ENCODE peak calls at places on chromosomes 4 and X, in seven cellular contexts. H is uterus, P is kidney, Q is A549, J is MM.1S, D is cardiac muscle cell, T is colonic mucosa. I is an unnamed sample.

GRCh38 chr4:2900701-2901100 is 57.1 kb downstream of the ADD1 start:
- DNase-seq in H (no peak), J (no peak), P (no peak), T (no peak), D (no peak), Q (no peak), I (no peak)

GRCh38 chr4:119103263-119103662 is 32.4 kb upstream of the MYOZ2 start:
- DNase-seq in D (no peak), J (no peak), T (peak; percentile 36), P (no peak), Q (peak; percentile 96), H (no peak), I (peak; percentile 50)

GRCh38 chrX:149453030-149453429 is 52.1 kb downstream of the IDS start:
- DNase-seq in T (no peak), J (no peak), Q (peak; percentile 13), H (no peak), D (no peak), P (no peak), I (no peak)

GRCh38 chr4:86838141-86838540 is 11.0 kb downstream of the SLC10A6 start:
- DNase-seq in P (no peak), J (no peak), Q (no peak), H (no peak), D (no peak), T (no peak), I (no peak)

GRCh38 chrX:42976729-42977366 is 198.9 kb upstream of the PPP1R2C start:
- DNase-seq in D (no peak), J (no peak), H (no peak), Q (peak; percentile 18), P (no peak), T (peak; percentile 35), I (no peak)

GRCh38 chrX:140733766-140734342 is 24.3 kb downstream of the LINC00632 start:
- DNase-seq in D (peak; percentile 45), T (no peak), J (peak; percentile 46), P (no peak), Q (peak; percentile 56), H (no peak), I (no peak)

GRCh38 chr4:25788839-25789238 is 73.9 kb downstream of the SEL1L3 start:
- DNase-seq in H (no peak), P (no peak), D (no peak), Q (no peak), J (no peak), T (no peak), I (no peak)

GRCh38 chr4:54539500-54540029 is 118.2 kb upstream of the KIT start:
- DNase-seq in J (no peak), D (peak; percentile 90), Q (peak; percentile 30), T (peak; percentile 50), H (peak; percentile 27), P (peak; percentile 86), I (peak; percentile 65)

GRCh38 chr4:30716671-30717207 is 3.4 kb upstream of the PCDH7 start:
- DNase-seq in J (peak; percentile 76), Q (no peak), D (peak; percentile 64), T (peak; percentile 20), H (no peak), P (no peak), I (no peak)

GRCh38 chr4:2831611-2832308 is 11.9 kb upstream of the ADD1 start:
- DNase-seq in D (no peak), H (no peak), Q (no peak), T (no peak), P (peak; percentile 72), J (no peak), I (peak; percentile 48)

GRCh38 chrX:11632732-11633131 is 33.0 kb downstream of the ARHGAP6 start:
- DNase-seq in D (no peak), T (no peak), P (no peak), J (no peak), Q (no peak), H (no peak), I (no peak)

GRCh38 chr4:15778191-15778741 is at the start of gene CD38:
- DNase-seq in Q (peak; percentile 29), J (peak; percentile 86), T (peak; percentile 43), P (peak; percentile 79), H (no peak), D (peak; percentile 29), I (peak; percentile 73)

GRCh38 chr4:142781114-142781513 is 65.0 kb downstream of the INPP4B start:
- DNase-seq in P (no peak), T (no peak), Q (no peak), H (no peak), D (no peak), J (no peak), I (no peak)

GRCh38 chr4:80266902-80267380 is 477 bp downstream of the FGF5 start:
- DNase-seq in P (no peak), Q (no peak), J (no peak), T (no peak), H (no peak), D (peak; percentile 21), I (no peak)

GRCh38 chr4:150224896-150225591 is 146.8 kb downstream of the DCLK2 start:
- DNase-seq in T (no peak), J (no peak), D (no peak), H (no peak), P (no peak), Q (peak; percentile 88), I (no peak)

GRCh38 chrX:118974908-118975671 is 672 bp downstream of the LONRF3 start:
- DNase-seq in Q (peak; percentile 66), T (peak; percentile 62), H (peak; percentile 30), D (peak; percentile 22), P (peak; percentile 84), J (peak; percentile 53), I (peak; percentile 48)

GRCh38 chrX:130108647-130109428 is 1.5 kb downstream of the ELF4 start:
- DNase-seq in T (peak; percentile 70), J (no peak), D (no peak), Q (peak; percentile 74), H (no peak), P (peak; percentile 85), I (peak; percentile 47)

GRCh38 chrX:138847930-138848329 is 136.4 kb upstream of the FGF13 start:
- DNase-seq in D (peak; percentile 30), T (no peak), H (no peak), J (no peak), Q (peak; percentile 0), P (no peak), I (no peak)

GRCh38 chrX:38220024-38220935 is at the start of gene SRPX:
- DNase-seq in Q (peak; percentile 52), P (peak; percentile 70), D (peak; percentile 65), T (peak; percentile 53), J (peak; percentile 49), H (peak; percentile 32), I (peak; percentile 31)

GRCh38 chr4:137892134-137892533 is 350.0 kb downstream of the SLC7A11 start:
- DNase-seq in T (no peak), J (no peak), D (no peak), H (no peak), P (no peak), Q (no peak), I (no peak)

GRCh38 chrX:31547416-31547815 is 475.6 kb upstream of the FTHL17 start:
- DNase-seq in J (no peak), D (no peak), Q (no peak), H (no peak), P (no peak), T (no peak), I (no peak)

GRCh38 chr4:159160242-159160641 is 57.4 kb downstream of the RAPGEF2 start:
- DNase-seq in P (no peak), H (no peak), Q (no peak), J (no peak), D (no peak), T (no peak), I (no peak)

GRCh38 chrX:44871114-44871645 is 1.8 kb upstream of the KDM6A start:
- DNase-seq in T (peak; percentile 48), P (peak; percentile 77), D (no peak), Q (no peak), J (no peak), H (no peak), I (peak; percentile 20)
- H3K4me3 ChIP-seq in T (peak overlapping the region; percentile 93), P (peak overlapping the region; percentile 29), D (peak overlapping the region; percentile 61), Q (peak overlapping the region; percentile 79), J (peak overlapping the region; percentile 85), H (peak overlapping the region; percentile 93), I (peak overlapping the region; percentile 88)

DNA sequence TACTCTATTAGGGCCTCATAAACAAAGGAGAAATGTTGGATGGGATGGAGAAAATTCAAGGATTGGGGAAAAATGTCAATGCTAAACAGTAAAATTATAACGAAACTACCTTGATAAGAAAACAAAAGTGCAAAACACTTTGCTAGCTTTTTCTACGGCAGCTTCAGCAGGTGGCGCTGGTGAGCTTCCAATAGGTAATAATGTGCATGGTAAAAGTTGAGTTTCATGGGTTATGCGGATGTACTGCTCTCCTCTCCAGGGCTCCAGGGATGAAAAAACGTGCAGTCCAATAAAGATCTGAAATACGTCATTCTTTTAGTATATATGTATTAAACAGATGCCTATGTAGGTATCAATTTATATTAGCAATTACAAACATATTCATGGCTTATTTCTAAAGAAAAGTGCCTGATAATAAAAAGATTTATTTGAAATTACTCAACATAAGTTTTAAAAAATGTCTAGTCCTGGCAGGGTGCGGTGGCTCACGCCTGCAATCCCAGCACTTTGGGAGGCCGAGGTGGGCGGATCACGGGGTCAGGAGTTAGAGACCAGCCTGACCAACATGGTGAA is 239.6 kb downstream of the GRXCR1 start:
- DNase-seq in H (peak; percentile 35), J (peak; percentile 80), Q (peak; percentile 38), T (peak; percentile 35), P (peak; percentile 43), D (peak; percentile 84), I (no peak)
- H3K27ac ChIP-seq in H (no peak overlapping the region), J (no peak overlapping the region), Q (no peak overlapping the region), T (no peak overlapping the region), P (no peak overlapping the region), D (no peak overlapping the region), I (no peak overlapping the region)

GRCh38 chr4:57614533-57614932 is 504.3 kb upstream of the IGFBP7 start:
- DNase-seq in J (no peak), P (no peak), D (no peak), H (no peak), Q (no peak), T (no peak), I (no peak)

GRCh38 chr4:57607616-57608150 is 497.5 kb upstream of the IGFBP7 start:
- DNase-seq in H (no peak), P (no peak), D (peak; percentile 32), Q (no peak), J (no peak), T (no peak), I (no peak)

DNA sequence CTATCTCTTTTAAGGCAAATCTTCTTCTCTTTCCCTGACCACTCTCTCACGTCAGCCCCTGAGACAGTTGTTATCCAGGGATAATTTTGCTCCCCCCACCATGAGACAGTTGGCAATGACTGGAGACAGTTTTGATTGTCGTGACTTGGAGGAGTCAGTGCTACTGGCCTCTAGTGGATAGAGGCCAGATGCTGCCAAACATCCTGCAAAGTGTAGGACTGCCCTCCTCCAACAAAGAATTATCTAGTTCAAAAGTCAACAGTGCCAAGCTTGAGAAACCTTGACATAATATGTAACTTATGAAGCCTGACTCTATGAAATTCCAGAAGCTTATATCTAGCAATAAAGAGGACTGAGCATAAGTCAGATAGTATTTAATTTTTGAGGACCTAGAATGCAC is 502.1 kb upstream of the IGFBP7 start:
- DNase-seq in T (no peak), J (no peak), Q (peak; percentile 1), D (no peak), H (no peak), P (no peak), I (no peak)
- TF ChIP-seq CTCF in T (no peak), J (no peak), Q (peak; percentile 10), D (no peak), H (no peak), P (no peak), I (no peak)

DNA sequence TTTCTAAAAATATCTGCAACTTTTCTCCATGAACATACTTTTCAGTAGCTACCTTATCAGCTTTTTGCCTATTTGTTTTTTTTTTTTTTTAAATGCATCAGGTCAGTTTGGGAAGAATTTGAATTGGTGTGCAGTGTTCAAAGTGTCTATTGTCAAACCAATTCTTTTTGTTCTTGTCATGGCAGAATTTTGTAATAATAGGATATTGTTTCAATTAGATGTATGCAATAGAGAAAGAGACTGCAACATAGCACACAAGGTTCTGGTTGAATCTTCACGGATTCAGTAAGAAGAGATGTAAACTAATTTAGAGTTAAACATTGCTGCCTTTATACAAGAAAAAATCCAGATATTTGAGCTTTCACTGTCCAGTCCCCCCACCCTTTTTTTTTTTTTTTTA is 277.1 kb downstream of the GRID2 start:
- DNase-seq in H (no peak), D (no peak), P (no peak), T (no peak), J (no peak), Q (no peak), I (no peak)
- H3K4me3 ChIP-seq in H (no peak overlapping the region), D (no peak overlapping the region), P (no peak overlapping the region), T (no peak overlapping the region), J (no peak overlapping the region), Q (no peak overlapping the region), I (no peak overlapping the region)